ENCODE peak calls at places on chromosomes 6 and 20, in eight cellular contexts. O is T follicular helper cell; L is stimulated activated CD8-positive, alpha-beta memory T cell treated with anti-CD3 and anti-CD28 coated beads, Interleukin-15, amount 100 ng/mL, for 4 hours; D is Kasumi-1; P is anterior cingulate cortex; R is HCEC 1CT; W is LoVo; Z is OCI-LY7. T is an unnamed sample.

GRCh38 chr20:62743777-62744317 is 35.2 kb downstream of the NTSR1 start:
- DNase-seq in O (no peak), L (no peak), D (no peak), P (no peak), R (no peak), W (no peak), Z (no peak), T (no peak)

GRCh38 chr20:57210911-57211280 is 55.5 kb downstream of the BMP7 start:
- DNase-seq in O (no peak), L (no peak), D (no peak), P (no peak), R (no peak), W (no peak), Z (no peak), T (no peak)

GRCh38 chr6:22886881-22887581 is 317.7 kb downstream of the HDGFL1 start:
- DNase-seq in O (no peak), L (no peak), D (no peak), P (no peak), R (no peak), W (peak; percentile 18), Z (no peak), T (no peak)

GRCh38 chr6:150169609-150170008 is 26.8 kb downstream of the PPP1R14C start:
- DNase-seq in O (no peak), L (no peak), D (no peak), P (no peak), R (peak; percentile 15), W (no peak), Z (no peak), T (no peak)

GRCh38 chr20:1326031-1326930 is 2.7 kb downstream of the SDCBP2 start:
- DNase-seq in O (no peak), L (no peak), D (no peak), P (no peak), R (peak; percentile 42), W (peak; percentile 6), Z (no peak), T (no peak)

GRCh38 chr20:38645318-38645717 is 43.7 kb downstream of the ARHGAP40 start:
- DNase-seq in O (no peak), L (no peak), D (no peak), P (no peak), R (no peak), W (no peak), Z (no peak), T (no peak)

GRCh38 chr6:21163110-21163837 is 430.3 kb upstream of the SOX4 start:
- DNase-seq in O (no peak), L (no peak), D (no peak), P (no peak), R (peak; percentile 36), W (peak; percentile 1), Z (no peak), T (no peak)

GRCh38 chr20:62711703-62712101 is 3.1 kb downstream of the NTSR1 start:
- DNase-seq in O (no peak), L (no peak), D (no peak), P (no peak), R (no peak), W (no peak), Z (no peak), T (no peak)

GRCh38 chr20:25750765-25751696 is 54.4 kb upstream of the ZNF337 start:
- DNase-seq in O (peak; percentile 14), L (peak; percentile 27), D (no peak), P (no peak), R (peak; percentile 48), W (peak; percentile 67), Z (peak; percentile 33), T (peak; percentile 56)

GRCh38 chr6:111210074-111210729 is 122.9 kb downstream of the SLC16A10 start:
- DNase-seq in O (no peak), L (no peak), D (peak; percentile 81), P (no peak), R (peak; percentile 64), W (peak; percentile 60), Z (peak; percentile 62), T (no peak)

GRCh38 chr6:31831350-31832215 is 4.0 kb downstream of the HSPA1B start:
- DNase-seq in O (no peak), L (no peak), D (no peak), P (no peak), R (no peak), W (no peak), Z (no peak), T (no peak)

GRCh38 chr6:3585320-3585935 is 128.6 kb upstream of the SLC22A23 start:
- DNase-seq in O (no peak), L (no peak), D (no peak), P (no peak), R (peak; percentile 95), W (peak; percentile 61), Z (no peak), T (no peak)

GRCh38 chr6:39057251-39058155 is 8.9 kb downstream of the GLP1R start:
- DNase-seq in O (no peak), L (no peak), D (no peak), P (no peak), R (no peak), W (no peak), Z (no peak), T (no peak)

GRCh38 chr6:118968416-118968815 is 33.5 kb upstream of the MCM9 start:
- DNase-seq in O (no peak), L (no peak), D (peak; percentile 53), P (no peak), R (peak; percentile 45), W (peak; percentile 19), Z (peak; percentile 5), T (no peak)

GRCh38 chr20:32356935-32357868 is 929 bp upstream of the ASXL1 start:
- DNase-seq in O (no peak), L (no peak), D (peak; percentile 63), P (no peak), R (peak; percentile 75), W (peak; percentile 38), Z (no peak), T (no peak)

GRCh38 chr20:61330441-61330840 is 78.4 kb downstream of the CDH4 start:
- DNase-seq in O (no peak), L (no peak), D (no peak), P (no peak), R (no peak), W (no peak), Z (no peak), T (no peak)

GRCh38 chr6:142195862-142196536 is 48.9 kb downstream of the VTA1 start:
- DNase-seq in O (no peak), L (no peak), D (no peak), P (no peak), R (peak; percentile 44), W (no peak), Z (no peak), T (no peak)

GRCh38 chr6:73079978-73080377 is 145.3 kb downstream of the KHDC1L start:
- DNase-seq in O (no peak), L (no peak), D (no peak), P (no peak), R (peak; percentile 41), W (no peak), Z (no peak), T (no peak)

GRCh38 chr20:38657390-38657789 is 55.8 kb downstream of the ARHGAP40 start:
- DNase-seq in O (no peak), L (no peak), D (no peak), P (no peak), R (no peak), W (no peak), Z (no peak), T (no peak)

T was measured in CD4-positive, CD25-positive, alpha-beta regulatory T cell.